ENCODE peak calls at places on chromosomes 5 and 9, in eight cellular contexts. K is A549, Z is HCT116, W is endothelial cell of umbilical vein, Y is HepG2, J is K562, L is H1, T is GM12878. F is an unnamed sample.

GRCh38 chr5:146770546-146770945 is 108.0 kb downstream of the PPP2R2B start:
- DNase-seq in K (no peak), Z (no peak), W (no peak), Y (no peak), J (no peak), L (no peak), T (no peak), F (no peak)

GRCh38 chr5:59829389-59829788 is 64.1 kb downstream of the PDE4D start:
- DNase-seq in K (no peak), Z (no peak), W (no peak), Y (no peak), J (no peak), L (no peak), T (no peak), F (no peak)

GRCh38 chr5:96079075-96079474 is 117.4 kb upstream of the ELL2 start:
- DNase-seq in K (peak), Z (peak), W (peak), Y (peak), J (no peak), L (no peak), T (no peak), F (peak)

GRCh38 chr9:34985311-34985899 is 4.1 kb upstream of the DNAJB5 start:
- DNase-seq in K (peak), Z (peak), W (peak), Y (peak), J (peak), L (no peak), T (no peak), F (peak)

GRCh38 chr5:73998496-73998895 is 372.5 kb downstream of the ARHGEF28 start:
- DNase-seq in K (no peak), Z (no peak), W (no peak), Y (peak), J (no peak), L (no peak), T (no peak), F (no peak)

GRCh38 chr5:108670591-108671335 is 76.9 kb upstream of the FER start:
- DNase-seq in K (no peak), Z (no peak), W (no peak), Y (no peak), J (no peak), L (no peak), T (no peak), F (no peak)

GRCh38 chr5:124605516-124605915 is 140.9 kb downstream of the ZNF608 start:
- DNase-seq in K (no peak), Z (no peak), W (peak), Y (peak), J (no peak), L (no peak), T (no peak), F (no peak)

GRCh38 chr5:106880656-106881055 is 790.1 kb downstream of the EFNA5 start:
- DNase-seq in K (no peak), Z (peak), W (no peak), Y (no peak), J (no peak), L (no peak), T (no peak), F (no peak)

GRCh38 chr5:139236479-139236878 is 38.3 kb upstream of the SIL1 start:
- DNase-seq in K (no peak), Z (no peak), W (no peak), Y (no peak), J (no peak), L (no peak), T (no peak), F (no peak)

GRCh38 chr5:34717426-34718327 is 61.5 kb downstream of the RAI14 start:
- DNase-seq in K (no peak), Z (no peak), W (peak), Y (no peak), J (no peak), L (peak), T (no peak), F (no peak)

GRCh38 chr9:136568288-136569081 is 22.6 kb upstream of the NOTCH1 start:
- DNase-seq in K (no peak), Z (no peak), W (no peak), Y (no peak), J (no peak), L (no peak), T (no peak), F (no peak)

GRCh38 chr5:150186137-150186536 is 3.7 kb upstream of the SLC6A7 start:
- DNase-seq in K (no peak), Z (no peak), W (no peak), Y (peak), J (no peak), L (no peak), T (no peak), F (no peak)

DNA sequence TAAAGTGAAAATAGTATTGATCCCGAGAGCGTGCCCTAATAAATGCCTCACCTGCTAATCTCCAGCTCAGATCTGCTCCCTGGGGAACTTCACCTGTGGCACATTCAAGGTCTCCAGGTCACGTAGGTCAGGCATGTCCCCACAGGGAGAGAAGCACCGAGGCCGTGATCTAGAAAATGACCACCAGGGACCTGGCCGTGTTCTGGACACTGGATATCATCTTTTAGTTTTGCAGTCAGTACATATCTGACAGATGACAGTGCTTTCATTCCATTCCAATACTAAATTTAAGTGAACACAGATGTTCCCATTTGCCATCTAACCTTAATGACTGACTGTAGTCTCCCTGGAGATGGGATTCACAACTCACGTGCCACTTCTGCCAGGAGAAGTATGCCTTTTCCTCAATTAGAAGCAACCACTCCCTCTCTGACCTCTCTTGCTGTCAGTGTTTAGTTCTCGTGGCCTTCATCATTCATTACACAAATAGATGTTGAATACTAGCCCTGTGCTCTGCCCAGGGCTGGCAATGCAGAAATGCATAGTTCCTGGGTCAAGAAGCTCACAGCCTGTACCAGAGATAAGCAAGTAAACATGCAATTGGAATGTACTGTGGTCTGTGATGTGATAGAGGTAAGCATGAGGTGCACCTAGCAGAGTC is 276.5 kb downstream of the NTRK2 start:
- DNase-seq in K (no peak), Z (no peak), W (no peak), Y (no peak), J (no peak), L (no peak), T (no peak), F (no peak)
- TF ChIP-seq MAX in K (no peak), Z (no peak), W (no peak), Y (no peak), J (no peak), L (no peak), T (no peak), F (no peak)

DNA sequence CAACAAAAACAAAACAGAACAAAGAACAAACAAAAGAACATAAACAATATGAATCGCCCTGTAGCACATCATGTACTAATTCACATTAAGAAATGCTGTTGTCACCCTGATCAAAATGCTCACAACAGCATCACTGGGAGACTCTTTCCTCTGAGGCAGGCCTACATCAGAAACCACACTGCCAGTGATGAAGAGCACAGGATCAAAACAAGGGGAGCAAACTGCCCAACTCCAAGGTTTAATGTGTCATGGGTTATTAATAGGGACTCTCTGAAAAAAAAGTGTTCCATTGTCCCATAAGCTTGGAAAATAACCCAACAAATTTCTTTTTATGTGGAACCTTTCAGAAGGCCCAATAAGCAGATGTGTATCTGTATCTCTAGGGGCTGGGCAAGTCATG is 74.2 kb downstream of the PTPN3 start:
- DNase-seq in K (no peak), Z (no peak), W (no peak), Y (no peak), J (no peak), L (no peak), T (no peak), F (no peak)
- TF ChIP-seq POLR2A in K (no peak), Z (no peak), W (no peak), Y (no peak), J (no peak), L (no peak), T (no peak), F (no peak)

GRCh38 chr5:147879784-147880183 is 1.3 kb downstream of the SCGB3A2 start:
- DNase-seq in K (no peak), Z (no peak), W (no peak), Y (no peak), J (no peak), L (no peak), T (no peak), F (no peak)
- TF ChIP-seq CTCF in K (no peak), Z (no peak), W (no peak), Y (no peak), J (no peak), L (no peak), T (no peak), F (no peak)

GRCh38 chr9:99749641-99750040 is 72.0 kb upstream of the NR4A3 start:
- DNase-seq in K (no peak), Z (no peak), W (no peak), Y (no peak), J (no peak), L (no peak), T (no peak), F (no peak)

GRCh38 chr9:99748251-99748650 is 73.4 kb upstream of the NR4A3 start:
- DNase-seq in K (no peak), Z (no peak), W (no peak), Y (no peak), J (no peak), L (no peak), T (no peak), F (no peak)

GRCh38 chr9:99748690-99749089 is 73.0 kb upstream of the NR4A3 start:
- DNase-seq in K (no peak), Z (no peak), W (no peak), Y (no peak), J (no peak), L (no peak), T (no peak), F (peak)

GRCh38 chr9:99753436-99753835 is 68.2 kb upstream of the NR4A3 start:
- DNase-seq in K (no peak), Z (no peak), W (no peak), Y (no peak), J (no peak), L (no peak), T (no peak), F (no peak)

DNA sequence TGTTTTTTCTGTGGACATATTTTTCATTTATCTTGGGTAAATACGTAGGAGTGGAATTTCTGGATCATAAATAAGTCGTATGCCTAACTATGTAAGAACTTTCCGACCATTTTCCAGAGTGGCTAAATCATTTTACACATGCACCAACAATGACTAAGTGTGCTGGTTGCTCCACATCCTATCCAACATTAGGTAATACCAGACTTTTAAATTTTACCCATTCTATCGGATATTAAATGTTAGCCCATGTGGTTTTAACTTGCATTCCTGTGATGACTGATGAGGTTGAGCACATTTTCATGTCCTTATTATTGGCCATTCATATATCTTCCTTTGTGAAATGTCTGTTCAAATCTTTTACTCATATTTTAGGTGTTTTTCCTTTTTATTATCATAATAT is 69.0 kb upstream of the NR4A3 start:
- DNase-seq in K (no peak), Z (no peak), W (no peak), Y (no peak), J (no peak), L (no peak), T (no peak), F (no peak)
- TF ChIP-seq MAX in K (no peak), Z (no peak), W (no peak), Y (no peak), J (no peak), L (no peak), T (no peak), F (no peak)

GRCh38 chr9:4128876-4129275 is 171.0 kb downstream of the GLIS3 start:
- DNase-seq in K (no peak), Z (no peak), W (no peak), Y (no peak), J (no peak), L (no peak), T (no peak), F (no peak)

GRCh38 chr9:4127873-4128272 is 172.0 kb downstream of the GLIS3 start:
- DNase-seq in K (no peak), Z (no peak), W (no peak), Y (no peak), J (no peak), L (no peak), T (no peak), F (no peak)

GRCh38 chr9:4131946-4132345 is 167.9 kb downstream of the GLIS3 start:
- DNase-seq in K (no peak), Z (no peak), W (no peak), Y (no peak), J (no peak), L (no peak), T (no peak), F (no peak)

GRCh38 chr9:4126996-4127395 is 172.9 kb downstream of the GLIS3 start:
- DNase-seq in K (no peak), Z (no peak), W (no peak), Y (no peak), J (no peak), L (no peak), T (no peak), F (no peak)

DNA sequence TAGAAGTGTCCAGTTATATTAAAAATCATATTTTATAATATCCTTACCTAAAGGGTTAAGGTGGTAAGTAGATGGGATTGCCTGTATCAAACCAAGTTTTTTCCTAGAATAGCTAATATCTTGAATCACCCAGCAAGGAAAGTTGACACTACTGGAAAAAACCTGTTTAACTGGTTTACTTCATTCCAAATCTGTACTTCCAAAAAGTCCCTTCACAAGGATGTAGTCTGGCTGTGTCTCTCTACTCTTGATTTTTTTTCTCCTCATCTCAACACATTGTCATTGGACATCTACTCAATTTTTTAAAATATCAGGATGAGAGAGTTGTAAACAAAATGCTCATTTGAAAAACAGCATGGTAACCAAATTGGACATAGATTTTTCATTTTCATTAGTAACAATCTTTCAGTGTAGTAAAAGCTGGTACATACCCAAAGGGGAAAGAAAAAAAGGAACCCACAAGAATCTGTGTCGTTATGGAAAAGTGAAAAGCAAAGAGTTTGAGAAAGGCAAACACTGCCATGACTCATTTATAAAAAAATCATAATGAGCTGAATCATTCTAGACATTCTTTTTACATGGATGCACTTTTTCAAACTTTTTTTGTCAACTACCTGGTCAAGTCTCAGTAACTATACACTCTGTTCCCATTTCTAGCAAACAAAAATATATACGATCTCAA is 173.5 kb downstream of the GLIS3 start:
- DNase-seq in K (peak), Z (no peak), W (peak), Y (no peak), J (no peak), L (no peak), T (no peak), F (no peak)
- TF ChIP-seq POLR2A in K (no peak), Z (no peak), W (no peak), Y (no peak), J (no peak), L (no peak), T (no peak), F (no peak)

F was measured in NB4.